ENCODE peak calls at places on chromosomes 3 and 15, in five cellular contexts. V, E, A, M and T are unnamed samples. For H3K36me3, the result is how much of the 10 kb centered on the place peaks cover.

GRCh38 chr3:87173776-87174175 is 53.3 kb upstream of the CHMP2B start:
- DNase-seq in V (no peak), E (no peak), A (no peak), M (no peak), T (no peak)

GRCh38 chr15:77525907-77526581 is 105.4 kb downstream of the HMG20A start:
- DNase-seq in V (no peak), E (no peak), A (no peak), M (no peak), T (no peak)

GRCh38 chr15:80564056-80564455 is 131.1 kb upstream of the ABHD17C start:
- DNase-seq in V (no peak), E (no peak), A (no peak), M (no peak), T (no peak)

GRCh38 chr3:30704931-30705890 is 98.8 kb downstream of the TGFBR2 start:
- DNase-seq in V (no peak), E (no peak), A (no peak), M (no peak), T (no peak)

GRCh38 chr15:84819291-84819768 is 2.2 kb downstream of the ALPK3 start:
- DNase-seq in V (no peak), E (no peak), A (no peak), M (peak), T (no peak)

GRCh38 chr15:59371458-59372351 is 966 bp downstream of the MYO1E start:
- DNase-seq in V (no peak), E (no peak), A (no peak), M (peak), T (no peak)

GRCh38 chr3:89560546-89560945 is 453.1 kb downstream of the EPHA3 start:
- DNase-seq in V (peak), E (no peak), A (no peak), M (no peak), T (no peak)

GRCh38 chr3:157098823-157099185 is 61.1 kb downstream of the CCNL1 start:
- DNase-seq in V (no peak), E (no peak), A (no peak), M (no peak), T (no peak)

GRCh38 chr15:56496635-56497034 is 31.7 kb upstream of the MNS1 start:
- DNase-seq in V (peak), E (no peak), A (peak), M (no peak), T (no peak)

GRCh38 chr3:63043631-63044030 is 168.4 kb upstream of the CADPS start:
- DNase-seq in V (peak), E (no peak), A (no peak), M (no peak), T (no peak)

GRCh38 chr15:77657629-77658238 is 25.0 kb upstream of the LINGO1 start:
- DNase-seq in V (no peak), E (no peak), A (no peak), M (no peak), T (no peak)

GRCh38 chr15:80925597-80926059 is 64.0 kb downstream of the MESD start:
- DNase-seq in V (no peak), E (no peak), A (no peak), M (no peak), T (no peak)

GRCh38 chr3:50365080-50365841 is 5.9 kb upstream of the TMEM115 start:
- DNase-seq in V (peak), E (peak), A (peak), M (peak), T (peak)

GRCh38 chr3:194928831-194929594 is 243.3 kb downstream of the FAM43A start:
- DNase-seq in V (no peak), E (no peak), A (peak), M (no peak), T (no peak)

GRCh38 chr3:172307143-172307560 is 141.1 kb downstream of the GHSR start:
- DNase-seq in V (peak), E (no peak), A (no peak), M (no peak), T (no peak)

GRCh38 chr15:57972801-57973311 is 92.7 kb downstream of the ALDH1A2 start:
- DNase-seq in V (no peak), E (no peak), A (no peak), M (no peak), T (no peak)

GRCh38 chr3:133871368-133872090 is 24.2 kb downstream of the RAB6B start:
- DNase-seq in V (no peak), E (no peak), A (no peak), M (no peak), T (no peak)

GRCh38 chr15:48395532-48396011 is 64.3 kb downstream of the DUT start:
- DNase-seq in V (no peak), E (no peak), A (no peak), M (no peak), T (peak)

GRCh38 chr3:66253790-66254620 is 33.2 kb downstream of the SLC25A26 start:
- DNase-seq in V (no peak), E (no peak), A (peak), M (no peak), T (no peak)

GRCh38 chr3:94694894-94695293 is 632.0 kb downstream of the NSUN3 start:
- DNase-seq in V (no peak), E (no peak), A (no peak), M (no peak), T (no peak)

GRCh38 chr15:83061680-83062079 is 5.4 kb downstream of the BTBD1 start:
- DNase-seq in V (no peak), E (no peak), A (no peak), M (no peak), T (no peak)
- H3K4me3 ChIP-seq in V (no peak), E (no peak), A (no peak), M (no peak), T (no peak)

GRCh38 chr3:120418866-120419490 is 31.8 kb downstream of the FSTL1 start:
- DNase-seq in V (peak), E (no peak), A (peak), M (peak), T (no peak)
- TF ChIP-seq CTCF in V (peak), E (no peak), A (peak), M (peak), T (no peak)

GRCh38 chr15:90083954-90084607 is 18.2 kb downstream of the IDH2 start:
- DNase-seq in V (no peak), E (no peak), A (no peak), M (no peak), T (no peak)

GRCh38 chr15:90087454-90088154 is 14.7 kb downstream of the IDH2 start:
- DNase-seq in V (no peak), E (no peak), A (no peak), M (no peak), T (no peak)

GRCh38 chr15:90086868-90087268 is 15.4 kb downstream of the IDH2 start:
- DNase-seq in V (no peak), E (peak), A (no peak), M (no peak), T (no peak)

GRCh38 chr15:90084876-90085423 is 17.3 kb downstream of the IDH2 start:
- DNase-seq in V (no peak), E (no peak), A (no peak), M (no peak), T (no peak)

GRCh38 chr15:90085565-90085964 is 16.7 kb downstream of the IDH2 start:
- DNase-seq in V (no peak), E (no peak), A (no peak), M (no peak), T (no peak)
- H3K36me3 ChIP-seq in V (under half), E (under half), A (under half), M (under half), T (under half)

DNA sequence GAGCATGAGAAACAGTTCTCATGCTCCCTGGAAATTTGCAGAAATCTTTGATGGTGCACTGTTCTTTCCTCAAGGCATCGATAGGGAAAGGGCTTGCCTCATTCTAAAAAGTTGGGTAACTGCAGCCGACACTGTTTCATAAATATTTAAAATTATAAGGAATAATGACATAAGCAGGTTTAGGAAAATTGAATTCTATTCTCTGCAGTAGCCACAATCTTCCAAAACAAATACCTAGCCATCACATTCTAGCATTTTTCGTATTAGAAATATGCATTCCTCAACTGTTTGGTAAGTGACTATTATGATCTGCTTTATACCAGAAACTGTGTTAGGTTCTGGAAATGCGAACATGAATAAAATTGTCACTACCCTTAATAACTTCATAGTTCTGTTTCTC is 499.5 kb upstream of the KCNMB2 start:
- DNase-seq in V (no peak), E (no peak), A (no peak), M (no peak), T (no peak)
- H3K4me3 ChIP-seq in V (no peak), E (no peak), A (no peak), M (no peak), T (no peak)

GRCh38 chr3:88462241-88462640 is 312.5 kb downstream of the C3orf38 start:
- DNase-seq in V (peak), E (no peak), A (no peak), M (no peak), T (no peak)

GRCh38 chr3:88469216-88469615 is 319.5 kb downstream of the C3orf38 start:
- DNase-seq in V (no peak), E (no peak), A (no peak), M (no peak), T (no peak)

DNA sequence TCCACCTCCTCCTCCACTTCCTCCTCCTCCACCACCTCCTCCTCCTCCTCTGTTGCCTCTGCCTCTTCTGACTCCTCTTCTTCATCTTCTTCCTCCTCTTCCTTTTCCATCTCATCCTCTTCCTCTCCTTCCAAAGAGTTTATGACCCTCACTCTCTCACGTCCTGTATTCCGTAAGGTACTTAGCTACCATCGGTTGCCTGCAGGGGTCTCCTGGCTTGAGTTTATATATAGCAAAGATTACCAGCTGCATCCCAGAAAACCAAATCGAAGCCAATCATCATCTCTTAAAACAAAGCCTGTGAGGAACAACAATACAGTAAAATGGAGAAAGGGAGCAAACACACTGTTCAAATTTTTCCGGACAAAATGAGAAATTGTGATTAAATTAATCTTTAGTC is 317.4 kb downstream of the C3orf38 start:
- DNase-seq in V (no peak), E (no peak), A (no peak), M (no peak), T (no peak)
- TF ChIP-seq CTCF in V (peak), E (no peak), A (no peak), M (no peak), T (no peak)

GRCh38 chr3:184362668-184363540 is 1.4 kb downstream of the POLR2H start:
- DNase-seq in V (peak), E (peak), A (peak), M (peak), T (peak)
- H3K36me3 ChIP-seq in V (under half), E (under half), A (under half), M (under half), T (under half)

GRCh38 chr15:64845183-64845611 is 3.5 kb downstream of the PLEKHO2 start:
- DNase-seq in V (no peak), E (no peak), A (no peak), M (peak), T (no peak)
- H3K4me3 ChIP-seq in V (no peak), E (no peak), A (no peak), M (no peak), T (peak)

GRCh38 chr3:127674793-127675189 is 2.0 kb downstream of the ABTB1 start:
- DNase-seq in V (no peak), E (no peak), A (no peak), M (peak), T (no peak)
- TF ChIP-seq CTCF in V (no peak), E (peak), A (no peak), M (no peak), T (no peak)

DNA sequence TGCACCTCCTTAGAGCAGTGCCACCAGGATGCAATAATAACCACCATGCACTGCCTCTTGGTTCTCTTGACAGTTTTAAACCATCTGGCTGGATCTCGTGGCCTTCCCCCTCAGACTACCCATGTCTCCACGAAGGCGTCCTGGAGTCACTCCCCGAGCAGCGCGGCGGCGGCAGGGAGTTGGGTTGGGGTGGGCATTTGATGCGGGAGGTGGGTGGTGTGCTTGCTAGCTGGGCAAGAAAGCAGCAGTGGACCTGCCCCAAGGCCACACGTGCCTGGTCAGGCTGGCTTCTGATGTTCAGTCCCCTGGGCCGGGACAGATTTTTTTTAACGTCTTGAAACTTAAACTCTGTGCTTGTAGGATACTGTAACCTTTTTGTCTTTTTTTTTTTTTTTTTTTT is 3.9 kb upstream of the TTLL3 start:
- DNase-seq in V (no peak), E (no peak), A (no peak), M (no peak), T (no peak)
- H3K36me3 ChIP-seq in V (half or more), E (under half), A (under half), M (under half), T (half or more)